ENCODE peak calls at places on chromosomes 16 and 17, in nine cellular contexts. One of them, this sample, is unnamed.

GRCh38 chr17:80270836-80271235 is 10.2 kb downstream of the RNF213 start:
- DNase-seq in GF-D8: no peak
- DNase-seq in PC-3: peak; percentile 61
- DNase-seq in mucosa of gallbladder: no peak
- DNase-seq in cardiac fibroblast: peak; percentile 45
- DNase-seq in anterior cingulate cortex: no peak
- DNase-seq in NCI-H1092 treated with DMSO at 0.1 percent for 48 hours: no peak
- DNase-seq in hypothalamus: no peak
- DNase-seq in NCI-H1436: no peak
- DNase-seq in this sample: no peak

GRCh38 chr16:79869304-79870015 is 268.9 kb upstream of the MAF start:
- DNase-seq in anterior cingulate cortex: no peak
- DNase-seq in NCI-H1436: no peak
- DNase-seq in PC-3: no peak
- DNase-seq in hypothalamus: no peak
- DNase-seq in NCI-H1092 treated with DMSO at 0.1 percent for 48 hours: no peak
- DNase-seq in mucosa of gallbladder: no peak
- DNase-seq in GF-D8: no peak
- DNase-seq in cardiac fibroblast: no peak
- DNase-seq in this sample: no peak

GRCh38 chr17:47792979-47793378 is 28.6 kb downstream of the OSBPL7 start:
- DNase-seq in PC-3: no peak
- DNase-seq in NCI-H1436: no peak
- DNase-seq in GF-D8: no peak
- DNase-seq in NCI-H1092 treated with DMSO at 0.1 percent for 48 hours: no peak
- DNase-seq in cardiac fibroblast: no peak
- DNase-seq in mucosa of gallbladder: no peak
- DNase-seq in anterior cingulate cortex: no peak
- DNase-seq in hypothalamus: no peak
- DNase-seq in this sample: no peak

GRCh38 chr17:66578781-66579489 is 256.0 kb upstream of the CACNG5 start:
- DNase-seq in cardiac fibroblast: peak; percentile 10
- DNase-seq in anterior cingulate cortex: no peak
- DNase-seq in NCI-H1436: no peak
- DNase-seq in NCI-H1092 treated with DMSO at 0.1 percent for 48 hours: no peak
- DNase-seq in PC-3: no peak
- DNase-seq in hypothalamus: no peak
- DNase-seq in GF-D8: no peak
- DNase-seq in mucosa of gallbladder: no peak
- DNase-seq in this sample: no peak

GRCh38 chr16:54281535-54282201 is 4.9 kb downstream of the IRX3 start:
- DNase-seq in NCI-H1092 treated with DMSO at 0.1 percent for 48 hours: no peak
- DNase-seq in GF-D8: no peak
- DNase-seq in anterior cingulate cortex: no peak
- DNase-seq in PC-3: no peak
- DNase-seq in hypothalamus: no peak
- DNase-seq in NCI-H1436: no peak
- DNase-seq in cardiac fibroblast: no peak
- DNase-seq in mucosa of gallbladder: no peak
- DNase-seq in this sample: no peak

GRCh38 chr17:15456972-15457722 is 10.3 kb downstream of the CDRT4 start:
- DNase-seq in NCI-H1092 treated with DMSO at 0.1 percent for 48 hours: peak; percentile 60
- DNase-seq in PC-3: peak; percentile 45
- DNase-seq in mucosa of gallbladder: peak; percentile 37
- DNase-seq in hypothalamus: peak; percentile 77
- DNase-seq in NCI-H1436: no peak
- DNase-seq in GF-D8: no peak
- DNase-seq in anterior cingulate cortex: peak; percentile 65
- DNase-seq in cardiac fibroblast: peak; percentile 66
- DNase-seq in this sample: peak; percentile 70

GRCh38 chr16:31484491-31485171 is 1.7 kb downstream of the SLC5A2 start:
- DNase-seq in mucosa of gallbladder: peak; percentile 67
- DNase-seq in GF-D8: no peak
- DNase-seq in hypothalamus: no peak
- DNase-seq in NCI-H1092 treated with DMSO at 0.1 percent for 48 hours: no peak
- DNase-seq in anterior cingulate cortex: no peak
- DNase-seq in PC-3: no peak
- DNase-seq in cardiac fibroblast: no peak
- DNase-seq in NCI-H1436: no peak
- DNase-seq in this sample: no peak

GRCh38 chr16:75267631-75268264 is 16.3 kb upstream of the BCAR1 start:
- DNase-seq in mucosa of gallbladder: peak; percentile 79
- DNase-seq in PC-3: peak; percentile 86
- DNase-seq in GF-D8: no peak
- DNase-seq in NCI-H1092 treated with DMSO at 0.1 percent for 48 hours: peak; percentile 94
- DNase-seq in NCI-H1436: peak; percentile 56
- DNase-seq in anterior cingulate cortex: peak; percentile 34
- DNase-seq in hypothalamus: no peak
- DNase-seq in cardiac fibroblast: peak; percentile 51
- DNase-seq in this sample: peak; percentile 77

GRCh38 chr17:67055041-67055443 is 10.7 kb downstream of the CACNG1 start:
- DNase-seq in mucosa of gallbladder: no peak
- DNase-seq in cardiac fibroblast: no peak
- DNase-seq in NCI-H1436: no peak
- DNase-seq in anterior cingulate cortex: no peak
- DNase-seq in NCI-H1092 treated with DMSO at 0.1 percent for 48 hours: no peak
- DNase-seq in PC-3: no peak
- DNase-seq in GF-D8: no peak
- DNase-seq in hypothalamus: no peak
- DNase-seq in this sample: no peak

GRCh38 chr16:89999831-90000574 is 19.3 kb downstream of the DBNDD1 start:
- DNase-seq in hypothalamus: no peak
- DNase-seq in PC-3: peak; percentile 6
- DNase-seq in cardiac fibroblast: no peak
- DNase-seq in anterior cingulate cortex: no peak
- DNase-seq in NCI-H1436: no peak
- DNase-seq in NCI-H1092 treated with DMSO at 0.1 percent for 48 hours: no peak
- DNase-seq in mucosa of gallbladder: no peak
- DNase-seq in GF-D8: no peak
- DNase-seq in this sample: no peak

GRCh38 chr17:65588194-65588808 is 26.9 kb upstream of the AXIN2 start:
- DNase-seq in PC-3: peak; percentile 49
- DNase-seq in anterior cingulate cortex: no peak
- DNase-seq in mucosa of gallbladder: peak; percentile 51
- DNase-seq in NCI-H1436: peak; percentile 4
- DNase-seq in GF-D8: no peak
- DNase-seq in NCI-H1092 treated with DMSO at 0.1 percent for 48 hours: peak; percentile 54
- DNase-seq in cardiac fibroblast: no peak
- DNase-seq in hypothalamus: no peak
- DNase-seq in this sample: no peak

GRCh38 chr17:50923611-50924010 is 57.5 kb upstream of the TOB1 start:
- DNase-seq in anterior cingulate cortex: no peak
- DNase-seq in cardiac fibroblast: no peak
- DNase-seq in NCI-H1436: peak; percentile 16
- DNase-seq in hypothalamus: no peak
- DNase-seq in mucosa of gallbladder: no peak
- DNase-seq in PC-3: no peak
- DNase-seq in NCI-H1092 treated with DMSO at 0.1 percent for 48 hours: peak; percentile 53
- DNase-seq in GF-D8: no peak
- DNase-seq in this sample: no peak

GRCh38 chr16:85136213-85136704 is 24.0 kb upstream of the CIBAR2 start:
- DNase-seq in NCI-H1092 treated with DMSO at 0.1 percent for 48 hours: no peak
- DNase-seq in cardiac fibroblast: peak; percentile 27
- DNase-seq in hypothalamus: no peak
- DNase-seq in PC-3: no peak
- DNase-seq in anterior cingulate cortex: no peak
- DNase-seq in NCI-H1436: no peak
- DNase-seq in mucosa of gallbladder: peak; percentile 48
- DNase-seq in GF-D8: peak; percentile 48
- DNase-seq in this sample: peak; percentile 42

GRCh38 chr17:78166416-78166815 is 2.0 kb upstream of the SYNGR2 start:
- DNase-seq in anterior cingulate cortex: no peak
- DNase-seq in hypothalamus: no peak
- DNase-seq in NCI-H1092 treated with DMSO at 0.1 percent for 48 hours: no peak
- DNase-seq in NCI-H1436: no peak
- DNase-seq in cardiac fibroblast: no peak
- DNase-seq in mucosa of gallbladder: no peak
- DNase-seq in PC-3: no peak
- DNase-seq in GF-D8: no peak
- DNase-seq in this sample: no peak

GRCh38 chr17:72376486-72377345 is 255.9 kb downstream of the SOX9 start:
- DNase-seq in mucosa of gallbladder: no peak
- DNase-seq in hypothalamus: no peak
- DNase-seq in cardiac fibroblast: no peak
- DNase-seq in PC-3: no peak
- DNase-seq in NCI-H1092 treated with DMSO at 0.1 percent for 48 hours: no peak
- DNase-seq in NCI-H1436: peak; percentile 66
- DNase-seq in anterior cingulate cortex: no peak
- DNase-seq in GF-D8: no peak
- DNase-seq in this sample: no peak

GRCh38 chr16:84029297-84030096 is 13.1 kb downstream of the SLC38A8 start:
- DNase-seq in NCI-H1436: no peak
- DNase-seq in hypothalamus: no peak
- DNase-seq in mucosa of gallbladder: no peak
- DNase-seq in anterior cingulate cortex: no peak
- DNase-seq in cardiac fibroblast: no peak
- DNase-seq in GF-D8: peak; percentile 27
- DNase-seq in PC-3: no peak
- DNase-seq in NCI-H1092 treated with DMSO at 0.1 percent for 48 hours: no peak
- DNase-seq in this sample: no peak

GRCh38 chr17:9566067-9566466 is 9.6 kb downstream of the STX8 start:
- DNase-seq in hypothalamus: no peak
- DNase-seq in NCI-H1436: no peak
- DNase-seq in PC-3: no peak
- DNase-seq in mucosa of gallbladder: no peak
- DNase-seq in anterior cingulate cortex: no peak
- DNase-seq in NCI-H1092 treated with DMSO at 0.1 percent for 48 hours: peak; percentile 4
- DNase-seq in cardiac fibroblast: no peak
- DNase-seq in GF-D8: peak; percentile 18
- DNase-seq in this sample: no peak

GRCh38 chr17:16171613-16172012 is 43.7 kb downstream of the NCOR1 start:
- DNase-seq in anterior cingulate cortex: no peak
- DNase-seq in GF-D8: no peak
- DNase-seq in PC-3: peak; percentile 99
- DNase-seq in NCI-H1436: no peak
- DNase-seq in cardiac fibroblast: no peak
- DNase-seq in NCI-H1092 treated with DMSO at 0.1 percent for 48 hours: no peak
- DNase-seq in mucosa of gallbladder: no peak
- DNase-seq in hypothalamus: no peak
- DNase-seq in this sample: no peak

GRCh38 chr16:29678691-29679267 is at the start of gene QPRT:
- DNase-seq in GF-D8: peak; percentile 76
- DNase-seq in mucosa of gallbladder: no peak
- DNase-seq in cardiac fibroblast: peak; percentile 33
- DNase-seq in NCI-H1092 treated with DMSO at 0.1 percent for 48 hours: no peak
- DNase-seq in anterior cingulate cortex: peak; percentile 46
- DNase-seq in NCI-H1436: no peak
- DNase-seq in PC-3: no peak
- DNase-seq in hypothalamus: peak; percentile 45
- DNase-seq in this sample: peak; percentile 58

GRCh38 chr17:37609170-37610040 is at the start of gene SYNRG:
- DNase-seq in PC-3: peak; percentile 89
- DNase-seq in NCI-H1092 treated with DMSO at 0.1 percent for 48 hours: peak; percentile 96
- DNase-seq in anterior cingulate cortex: peak; percentile 97
- DNase-seq in hypothalamus: peak; percentile 97
- DNase-seq in cardiac fibroblast: peak; percentile 96
- DNase-seq in NCI-H1436: peak; percentile 98
- DNase-seq in GF-D8: peak; percentile 85
- DNase-seq in mucosa of gallbladder: peak; percentile 95
- DNase-seq in this sample: peak; percentile 93

GRCh38 chr16:1758923-1759322 is 12.4 kb downstream of the NME3 start:
- DNase-seq in cardiac fibroblast: no peak
- DNase-seq in NCI-H1092 treated with DMSO at 0.1 percent for 48 hours: no peak
- DNase-seq in hypothalamus: no peak
- DNase-seq in GF-D8: no peak
- DNase-seq in NCI-H1436: no peak
- DNase-seq in mucosa of gallbladder: no peak
- DNase-seq in anterior cingulate cortex: no peak
- DNase-seq in PC-3: no peak
- DNase-seq in this sample: no peak

GRCh38 chr17:67514998-67515397 is 137.9 kb downstream of the PITPNC1 start:
- DNase-seq in GF-D8: no peak
- DNase-seq in mucosa of gallbladder: no peak
- DNase-seq in anterior cingulate cortex: no peak
- DNase-seq in cardiac fibroblast: no peak
- DNase-seq in NCI-H1092 treated with DMSO at 0.1 percent for 48 hours: no peak
- DNase-seq in PC-3: no peak
- DNase-seq in NCI-H1436: no peak
- DNase-seq in hypothalamus: no peak
- DNase-seq in this sample: no peak

GRCh38 chr16:19583665-19584300 is 28.3 kb downstream of the VPS35L start:
- DNase-seq in hypothalamus: no peak
- DNase-seq in NCI-H1092 treated with DMSO at 0.1 percent for 48 hours: peak; percentile 18
- DNase-seq in cardiac fibroblast: peak; percentile 69
- DNase-seq in GF-D8: no peak
- DNase-seq in NCI-H1436: peak; percentile 55
- DNase-seq in anterior cingulate cortex: no peak
- DNase-seq in PC-3: peak; percentile 58
- DNase-seq in mucosa of gallbladder: peak; percentile 30
- DNase-seq in this sample: no peak

GRCh38 chr16:3503513-3503912 is 2.7 kb downstream of the CLUAP1 start:
- DNase-seq in NCI-H1436: no peak
- DNase-seq in NCI-H1092 treated with DMSO at 0.1 percent for 48 hours: no peak
- DNase-seq in PC-3: no peak
- DNase-seq in mucosa of gallbladder: no peak
- DNase-seq in GF-D8: no peak
- DNase-seq in anterior cingulate cortex: no peak
- DNase-seq in hypothalamus: no peak
- DNase-seq in cardiac fibroblast: no peak
- DNase-seq in this sample: no peak

GRCh38 chr17:34644941-34645550 is 65.7 kb downstream of the TMEM132E start:
- DNase-seq in hypothalamus: no peak
- DNase-seq in PC-3: no peak
- DNase-seq in anterior cingulate cortex: no peak
- DNase-seq in GF-D8: no peak
- DNase-seq in NCI-H1436: no peak
- DNase-seq in mucosa of gallbladder: no peak
- DNase-seq in cardiac fibroblast: no peak
- DNase-seq in NCI-H1092 treated with DMSO at 0.1 percent for 48 hours: no peak
- DNase-seq in this sample: no peak